ENCODE peak calls at places on chromosomes 7 and 10, in nine cellular contexts. D is SK-N-SH; B is substantia nigra; J is HTR-8/SVneo; X is anterior cingulate cortex; U is EL; R is NK-92 treated with Interleukin-12 subunit alpha and Interleukin-12 subunit beta, amount 100 ng/mL, for 24 hours; W is naive thymus-derived CD4-positive, alpha-beta T cell; L is ELR. G is an unnamed sample.

GRCh38 chr7:43721193-43721806 is 8.0 kb downstream of the COA1 start:
- DNase-seq in D (peak), U (peak), J (peak), B (no peak), X (no peak), L (peak), R (no peak), W (peak), G (no peak)

GRCh38 chr7:19405546-19405945 is 260.3 kb upstream of the FERD3L start:
- DNase-seq in U (peak), B (no peak), R (no peak), D (no peak), J (no peak), L (peak), X (no peak), W (no peak), G (no peak)

GRCh38 chr10:102869290-102870198 is at the start of gene AS3MT:
- DNase-seq in X (no peak), W (no peak), L (peak), D (peak), R (no peak), J (peak), U (peak), B (peak), G (no peak)

GRCh38 chr10:17209931-17210330 is 8.5 kb upstream of the TRDMT1 start:
- DNase-seq in W (no peak), U (no peak), X (no peak), R (no peak), D (no peak), B (no peak), L (peak), J (no peak), G (no peak)

GRCh38 chr10:125989791-125990190 is 93.4 kb downstream of the FANK1 start:
- DNase-seq in J (no peak), D (no peak), R (no peak), U (no peak), L (no peak), W (no peak), B (no peak), X (no peak), G (no peak)

GRCh38 chr7:93856319-93856718 is 34.2 kb downstream of the TFPI2 start:
- DNase-seq in L (peak), B (no peak), J (no peak), D (no peak), U (no peak), W (no peak), X (no peak), R (no peak), G (no peak)

GRCh38 chr7:120164-120555 is 72.2 kb upstream of the FAM20C start:
- DNase-seq in B (no peak), W (no peak), L (no peak), R (no peak), D (no peak), X (no peak), J (no peak), U (no peak), G (no peak)

GRCh38 chr7:131608112-131608498 is 51.7 kb upstream of the PODXL start:
- DNase-seq in U (no peak), B (no peak), X (no peak), R (no peak), W (no peak), J (no peak), L (no peak), D (no peak), G (no peak)

GRCh38 chr10:33376976-33377657 is 42.6 kb upstream of the NRP1 start:
- DNase-seq in D (no peak), U (peak), R (no peak), X (no peak), B (no peak), J (peak), L (peak), W (no peak), G (no peak)

GRCh38 chr7:12646139-12646538 is 41.3 kb upstream of the ARL4A start:
- DNase-seq in X (no peak), R (no peak), U (peak), L (no peak), B (no peak), W (no peak), D (no peak), J (no peak), G (no peak)

GRCh38 chr7:151777913-151778670 is 98.8 kb downstream of the PRKAG2 start:
- DNase-seq in U (no peak), L (no peak), R (no peak), J (no peak), X (no peak), W (no peak), B (no peak), D (no peak), G (no peak)

GRCh38 chr10:68305889-68306288 is 26.0 kb upstream of the HNRNPH3 start:
- DNase-seq in W (no peak), D (no peak), X (no peak), L (no peak), U (no peak), B (no peak), R (no peak), J (no peak), G (no peak)

GRCh38 chr10:52477305-52477704 is 163.2 kb downstream of the DKK1 start:
- DNase-seq in J (no peak), X (no peak), R (no peak), B (no peak), U (no peak), W (no peak), L (no peak), D (no peak), G (no peak)

GRCh38 chr7:111827863-111828504 is 265.7 kb upstream of the IMMP2L start:
- DNase-seq in D (no peak), R (no peak), L (peak), X (no peak), U (peak), J (no peak), W (no peak), B (no peak), G (no peak)

GRCh38 chr10:76675951-76676587 is 961.5 kb downstream of the KCNMA1 start:
- DNase-seq in W (no peak), L (no peak), B (peak), X (peak), J (no peak), D (no peak), U (peak), R (no peak), G (no peak)

GRCh38 chr7:89731751-89732150 is 422.5 kb upstream of the STEAP1 start:
- DNase-seq in U (no peak), X (no peak), R (no peak), J (no peak), W (no peak), L (no peak), B (no peak), D (no peak), G (no peak)

GRCh38 chr10:11693376-11693775 is 48.8 kb upstream of the ECHDC3 start:
- DNase-seq in U (no peak), X (no peak), L (no peak), R (no peak), W (no peak), D (no peak), B (no peak), J (no peak), G (no peak)

GRCh38 chr7:13933106-13933505 is 56.4 kb downstream of the ETV1 start:
- DNase-seq in J (no peak), B (no peak), W (no peak), U (no peak), L (no peak), D (no peak), R (no peak), X (no peak), G (no peak)

GRCh38 chr10:96259150-96259549 is 12.2 kb downstream of the BLNK start:
- DNase-seq in B (no peak), X (no peak), R (no peak), D (no peak), U (no peak), W (no peak), J (no peak), L (no peak), G (no peak)

GRCh38 chr7:157001920-157002818 is 8.3 kb downstream of the MNX1 start:
- DNase-seq in B (no peak), W (no peak), D (peak), L (no peak), U (no peak), R (no peak), X (no peak), J (no peak), G (no peak)

GRCh38 chr7:22445140-22445722 is 54.8 kb downstream of the STEAP1B start:
- DNase-seq in L (no peak), J (no peak), W (no peak), B (peak), U (no peak), R (no peak), D (no peak), X (peak), G (no peak)

GRCh38 chr10:4372601-4373000 is 453.4 kb upstream of the AKR1E2 start:
- DNase-seq in W (no peak), J (no peak), D (peak), U (peak), B (no peak), R (no peak), X (no peak), L (peak), G (no peak)

GRCh38 chr7:81367335-81367801 is 402.5 kb downstream of the HGF start:
- DNase-seq in W (no peak), B (no peak), R (no peak), J (no peak), L (no peak), U (peak), X (no peak), D (no peak), G (no peak)

GRCh38 chr7:39595102-39595620 is 28.2 kb upstream of the RALA start:
- DNase-seq in L (no peak), B (no peak), J (no peak), D (no peak), W (no peak), X (no peak), R (no peak), U (peak), G (no peak)

GRCh38 chr10:63105811-63106755 is 27.0 kb upstream of the NRBF2 start:
- DNase-seq in X (peak), U (peak), L (peak), D (no peak), R (no peak), J (no peak), B (peak), W (no peak), G (no peak)

GRCh38 chr10:71257292-71257997 is 45.1 kb downstream of the UNC5B start:
- DNase-seq in J (no peak), L (no peak), X (no peak), U (no peak), W (no peak), B (no peak), D (no peak), R (no peak), G (no peak)

GRCh38 chr10:55370021-55370420 is 569.0 kb upstream of the PCDH15 start:
- DNase-seq in L (no peak), J (peak), B (no peak), D (peak), X (no peak), W (no peak), U (no peak), R (no peak), G (no peak)

GRCh38 chr7:71308105-71308504 is 176.2 kb downstream of the GALNT17 start:
- DNase-seq in R (no peak), J (no peak), X (peak), L (no peak), W (no peak), D (no peak), B (no peak), U (no peak), G (no peak)

GRCh38 chr10:89398003-89398749 is 5.8 kb downstream of the IFIT1 start:
- DNase-seq in R (no peak), X (no peak), L (peak), J (peak), D (no peak), B (no peak), U (peak), W (no peak), G (no peak)

GRCh38 chr7:33876600-33877274 is 28.6 kb upstream of the BMPER start:
- DNase-seq in L (no peak), J (no peak), U (no peak), R (no peak), B (no peak), D (no peak), X (no peak), W (no peak), G (no peak)

GRCh38 chr10:71367279-71367678 is 29.4 kb upstream of the CDH23 start:
- DNase-seq in W (no peak), J (no peak), D (no peak), L (peak), X (no peak), R (no peak), B (no peak), U (no peak), G (no peak)

GRCh38 chr10:78896169-78896931 is 172.4 kb upstream of the ZMIZ1 start:
- DNase-seq in W (no peak), D (no peak), X (no peak), U (no peak), J (no peak), R (no peak), B (no peak), L (no peak), G (no peak)

GRCh38 chr7:40747856-40748255 is 613.1 kb downstream of the SUGCT start:
- DNase-seq in L (peak), D (no peak), R (no peak), J (no peak), W (no peak), X (no peak), U (peak), B (no peak), G (no peak)

GRCh38 chr7:4613855-4614548 is 68.1 kb upstream of the FOXK1 start:
- DNase-seq in R (no peak), J (peak), L (peak), D (peak), U (peak), W (no peak), B (no peak), X (no peak), G (no peak)

GRCh38 chr10:30158325-30158960 is 99.1 kb upstream of the JCAD start:
- DNase-seq in U (no peak), J (no peak), W (no peak), B (no peak), L (no peak), X (no peak), D (no peak), R (no peak), G (no peak)

GRCh38 chr7:104804696-104805095 is 209.3 kb upstream of the KMT2E start:
- DNase-seq in B (no peak), D (no peak), L (no peak), W (no peak), R (no peak), U (no peak), J (no peak), X (no peak), G (no peak)

GRCh38 chr7:91383186-91383585 is 119.0 kb downstream of the FZD1 start:
- DNase-seq in L (peak), W (no peak), J (no peak), X (no peak), D (no peak), B (no peak), R (no peak), U (peak), G (no peak)